ENCODE peak calls at places on chromosomes 2 and 18, in five cellular contexts. One of them, this sample, is unnamed.

GRCh38 chr18:13725566-13726227 is 661 bp downstream of the FAM210A start:
- DNase-seq in IMR-90: peak; percentile 2
- DNase-seq in A549: no peak
- DNase-seq in K562: no peak
- DNase-seq in H1: no peak
- DNase-seq in this sample: peak; percentile 16

GRCh38 chr2:41535575-41535974 is 512.2 kb upstream of the PKDCC start:
- DNase-seq in IMR-90: no peak
- DNase-seq in A549: no peak
- DNase-seq in K562: no peak
- DNase-seq in H1: no peak
- DNase-seq in this sample: no peak

GRCh38 chr2:223306371-223306770 is 254.4 kb downstream of the KCNE4 start:
- DNase-seq in IMR-90: peak; percentile 49
- DNase-seq in A549: no peak
- DNase-seq in K562: no peak
- DNase-seq in H1: peak; percentile 51
- DNase-seq in this sample: peak; percentile 9

GRCh38 chr2:29260151-29260772 is 145.0 kb downstream of the CLIP4 start:
- DNase-seq in IMR-90: peak; percentile 33
- DNase-seq in A549: no peak
- DNase-seq in K562: no peak
- DNase-seq in H1: no peak
- DNase-seq in this sample: no peak

GRCh38 chr2:129877795-129878775 is 101.4 kb upstream of the RAB6C start:
- DNase-seq in IMR-90: peak; percentile 51
- DNase-seq in A549: peak; percentile 28
- DNase-seq in K562: no peak
- DNase-seq in H1: peak; percentile 59
- DNase-seq in this sample: no peak

GRCh38 chr2:219289537-219290361 is 10.6 kb downstream of the DNAJB2 start:
- DNase-seq in IMR-90: peak; percentile 95
- DNase-seq in A549: no peak
- DNase-seq in K562: no peak
- DNase-seq in H1: no peak
- DNase-seq in this sample: no peak

GRCh38 chr2:204860249-204860648 is 315.0 kb downstream of the PARD3B start:
- DNase-seq in IMR-90: no peak
- DNase-seq in A549: no peak
- DNase-seq in K562: no peak
- DNase-seq in H1: no peak
- DNase-seq in this sample: no peak

GRCh38 chr2:101893676-101894381 is 97.9 kb upstream of the IL1R2 start:
- DNase-seq in IMR-90: no peak
- DNase-seq in A549: no peak
- DNase-seq in K562: no peak
- DNase-seq in H1: peak; percentile 82
- DNase-seq in this sample: no peak

GRCh38 chr18:9951022-9951859 is 37.4 kb downstream of the VAPA start:
- DNase-seq in IMR-90: peak; percentile 79
- DNase-seq in A549: peak; percentile 25
- DNase-seq in K562: peak; percentile 56
- DNase-seq in H1: no peak
- DNase-seq in this sample: peak; percentile 59

GRCh38 chr2:72936669-72937355 is 19.5 kb downstream of the EMX1 start:
- DNase-seq in IMR-90: no peak
- DNase-seq in A549: no peak
- DNase-seq in K562: no peak
- DNase-seq in H1: no peak
- DNase-seq in this sample: no peak

GRCh38 chr2:176626796-176627195 is 357.6 kb downstream of the MTX2 start:
- DNase-seq in IMR-90: no peak
- DNase-seq in A549: no peak
- DNase-seq in K562: no peak
- DNase-seq in H1: no peak
- DNase-seq in this sample: no peak

GRCh38 chr2:124867247-124867646 is 842.2 kb downstream of the CNTNAP5 start:
- DNase-seq in IMR-90: no peak
- DNase-seq in A549: no peak
- DNase-seq in K562: no peak
- DNase-seq in H1: no peak
- DNase-seq in this sample: no peak

GRCh38 chr2:202109737-202110184 is 36.7 kb downstream of the KIAA2012 start:
- DNase-seq in IMR-90: peak; percentile 61
- DNase-seq in A549: no peak
- DNase-seq in K562: no peak
- DNase-seq in H1: no peak
- DNase-seq in this sample: no peak

GRCh38 chr2:146238254-146238961 is 1606.4 kb upstream of the ACVR2A start:
- DNase-seq in IMR-90: no peak
- DNase-seq in A549: no peak
- DNase-seq in K562: no peak
- DNase-seq in H1: no peak
- DNase-seq in this sample: no peak

GRCh38 chr18:57337890-57338289 is 14.5 kb upstream of the ST8SIA3 start:
- DNase-seq in IMR-90: no peak
- DNase-seq in A549: no peak
- DNase-seq in K562: no peak
- DNase-seq in H1: no peak
- DNase-seq in this sample: no peak

GRCh38 chr18:77249583-77250500 is at the start of gene GALR1:
- DNase-seq in IMR-90: no peak
- DNase-seq in A549: no peak
- DNase-seq in K562: no peak
- DNase-seq in H1: peak; percentile 66
- DNase-seq in this sample: no peak

GRCh38 chr2:31170071-31170698 is 31.9 kb upstream of the GALNT14 start:
- DNase-seq in IMR-90: peak; percentile 60
- DNase-seq in A549: peak; percentile 84
- DNase-seq in K562: peak; percentile 74
- DNase-seq in H1: peak; percentile 72
- DNase-seq in this sample: peak; percentile 52

GRCh38 chr2:4516362-4516761 is 813.0 kb downstream of the DCDC2C start:
- DNase-seq in IMR-90: no peak
- DNase-seq in A549: no peak
- DNase-seq in K562: no peak
- DNase-seq in H1: no peak
- DNase-seq in this sample: no peak

GRCh38 chr18:47448956-47449355 is 197.5 kb upstream of the SKOR2 start:
- DNase-seq in IMR-90: no peak
- DNase-seq in A549: no peak
- DNase-seq in K562: no peak
- DNase-seq in H1: no peak
- DNase-seq in this sample: no peak

GRCh38 chr2:119671011-119671410 is 8.0 kb upstream of the TMEM177 start:
- DNase-seq in IMR-90: no peak
- DNase-seq in A549: no peak
- DNase-seq in K562: no peak
- DNase-seq in H1: no peak
- DNase-seq in this sample: no peak

GRCh38 chr2:119672161-119672862 is 6.7 kb upstream of the TMEM177 start:
- DNase-seq in IMR-90: no peak
- DNase-seq in A549: no peak
- DNase-seq in K562: no peak
- DNase-seq in H1: no peak
- DNase-seq in this sample: no peak

GRCh38 chr2:119678021-119678656 is 862 bp upstream of the TMEM177 start:
- DNase-seq in IMR-90: no peak
- DNase-seq in A549: no peak
- DNase-seq in K562: no peak
- DNase-seq in H1: no peak
- DNase-seq in this sample: peak; percentile 70

GRCh38 chr2:119673796-119674195 is 5.2 kb upstream of the TMEM177 start:
- DNase-seq in IMR-90: no peak
- DNase-seq in A549: no peak
- DNase-seq in K562: no peak
- DNase-seq in H1: no peak
- DNase-seq in this sample: no peak

GRCh38 chr2:119674711-119675500 is 4.1 kb upstream of the TMEM177 start:
- DNase-seq in IMR-90: no peak
- DNase-seq in A549: no peak
- DNase-seq in K562: no peak
- DNase-seq in H1: no peak
- DNase-seq in this sample: no peak
- TF ChIP-seq CTCF in IMR-90: no peak
- TF ChIP-seq CTCF in A549: no peak
- TF ChIP-seq CTCF in K562: no peak
- TF ChIP-seq CTCF in H1: peak; percentile 10
- TF ChIP-seq CTCF in this sample: peak; percentile 33

GRCh38 chr2:36373149-36373880 is 17.7 kb downstream of the CRIM1 start:
- DNase-seq in IMR-90: peak; percentile 70
- DNase-seq in A549: no peak
- DNase-seq in K562: no peak
- DNase-seq in H1: no peak
- DNase-seq in this sample: no peak
- TF ChIP-seq MAFK in IMR-90: no peak
- TF ChIP-seq MAFK in A549: no peak
- TF ChIP-seq MAFK in K562: no peak
- TF ChIP-seq MAFK in H1: no peak
- TF ChIP-seq MAFK in this sample: no peak

GRCh38 chr2:233447506-233448219 is 93.4 kb downstream of the DGKD start:
- DNase-seq in IMR-90: no peak
- DNase-seq in A549: no peak
- DNase-seq in K562: no peak
- DNase-seq in H1: no peak
- DNase-seq in this sample: no peak

GRCh38 chr2:233448220-233448559 is 93.9 kb downstream of the DGKD start:
- DNase-seq in IMR-90: no peak
- DNase-seq in A549: no peak
- DNase-seq in K562: no peak
- DNase-seq in H1: no peak
- DNase-seq in this sample: peak; percentile 27

GRCh38 chr2:233449921-233450853 is 95.9 kb downstream of the DGKD start:
- DNase-seq in IMR-90: no peak
- DNase-seq in A549: no peak
- DNase-seq in K562: no peak
- DNase-seq in H1: no peak
- DNase-seq in this sample: no peak

GRCh38 chr2:233449071-233449901 is 95.0 kb downstream of the DGKD start:
- DNase-seq in IMR-90: peak; percentile 48
- DNase-seq in A549: peak; percentile 68
- DNase-seq in K562: no peak
- DNase-seq in H1: peak; percentile 85
- DNase-seq in this sample: no peak

DNA sequence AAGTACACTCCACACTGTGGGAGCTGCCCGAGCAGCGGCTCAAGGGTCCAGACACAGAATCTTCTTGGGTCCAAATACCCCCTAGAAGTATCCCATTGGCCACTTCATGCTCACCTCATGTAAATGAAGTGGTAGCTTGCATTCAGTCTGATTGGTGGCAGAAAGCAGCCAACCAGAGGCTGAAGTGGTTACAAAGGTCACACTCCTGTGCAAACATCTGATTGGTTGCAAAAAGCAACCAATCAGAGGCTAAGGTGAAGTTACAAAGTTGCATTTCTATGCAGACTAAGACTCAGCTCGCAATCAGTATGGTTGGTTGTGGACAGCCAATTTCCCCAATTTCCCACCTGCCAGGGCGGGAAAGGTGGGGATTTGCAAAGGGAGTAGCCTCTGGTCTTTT is 94.3 kb downstream of the DGKD start:
- DNase-seq in IMR-90: no peak
- DNase-seq in A549: no peak
- DNase-seq in K562: no peak
- DNase-seq in H1: no peak
- DNase-seq in this sample: peak; percentile 26
- H3K4me3 ChIP-seq in IMR-90: no peak overlapping the region
- H3K4me3 ChIP-seq in A549: no peak overlapping the region
- H3K4me3 ChIP-seq in K562: no peak overlapping the region
- H3K4me3 ChIP-seq in H1: no peak overlapping the region
- H3K4me3 ChIP-seq in this sample: no peak overlapping the region

GRCh38 chr2:113176696-113177355 is 3.1 kb downstream of the PSD4 start:
- DNase-seq in IMR-90: no peak
- DNase-seq in A549: no peak
- DNase-seq in K562: no peak
- DNase-seq in H1: no peak
- DNase-seq in this sample: no peak

GRCh38 chr2:113178069-113178468 is 4.3 kb downstream of the PSD4 start:
- DNase-seq in IMR-90: no peak
- DNase-seq in A549: no peak
- DNase-seq in K562: no peak
- DNase-seq in H1: no peak
- DNase-seq in this sample: no peak

GRCh38 chr2:113175101-113175628 is 1.4 kb downstream of the PSD4 start:
- DNase-seq in IMR-90: no peak
- DNase-seq in A549: no peak
- DNase-seq in K562: no peak
- DNase-seq in H1: no peak
- DNase-seq in this sample: no peak

GRCh38 chr2:113174369-113174735 is 581 bp downstream of the PSD4 start:
- DNase-seq in IMR-90: no peak
- DNase-seq in A549: no peak
- DNase-seq in K562: peak; percentile 55
- DNase-seq in H1: no peak
- DNase-seq in this sample: no peak

DNA sequence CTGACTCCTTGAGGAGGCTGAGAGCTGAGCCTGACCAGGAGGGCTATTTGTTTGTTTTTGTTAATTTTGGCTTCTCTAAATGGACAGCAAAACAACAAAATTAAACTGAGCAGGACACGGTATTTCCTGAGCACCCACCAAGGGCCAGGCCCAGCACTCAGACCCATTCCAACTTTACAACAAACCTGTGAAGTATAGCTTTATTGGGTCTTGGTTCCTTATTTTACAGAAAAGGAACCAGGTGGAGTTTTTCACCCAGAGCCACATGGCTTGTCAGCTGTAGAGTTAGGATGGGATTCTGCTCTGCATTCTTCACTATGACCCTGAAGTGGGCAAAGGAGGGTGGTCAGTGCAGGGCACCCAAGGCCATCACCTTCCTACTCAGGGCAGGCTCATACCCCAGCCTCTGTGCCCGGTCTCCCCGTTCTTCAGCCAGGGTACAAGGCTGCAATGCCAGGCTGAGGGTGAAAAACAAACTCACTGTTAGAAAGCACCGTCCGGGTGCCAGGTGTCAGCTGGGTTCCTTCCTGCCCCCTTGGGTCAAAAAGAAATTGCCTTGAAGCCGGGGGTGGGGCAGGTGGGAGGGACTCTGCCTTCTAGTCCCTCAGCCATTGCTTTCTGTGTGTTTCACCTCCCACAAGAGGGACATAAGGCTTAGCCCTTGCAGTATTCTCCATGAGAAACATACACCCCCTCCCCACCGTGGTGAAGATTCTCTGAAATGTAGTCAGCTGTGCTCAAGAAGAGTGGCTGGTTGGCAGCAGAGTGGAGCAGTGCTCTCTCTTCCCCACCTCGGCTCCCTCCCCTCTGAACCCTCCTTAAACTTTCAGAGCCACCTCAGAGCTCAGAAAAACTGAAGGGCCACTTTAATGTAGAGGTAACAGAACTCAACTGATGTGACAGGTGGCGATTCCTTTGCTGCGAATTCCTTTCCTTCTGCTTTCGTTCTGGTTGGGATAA is 2.2 kb downstream of the PSD4 start:
- DNase-seq in IMR-90: no peak
- DNase-seq in A549: no peak
- DNase-seq in K562: no peak
- DNase-seq in H1: no peak
- DNase-seq in this sample: no peak
- TF ChIP-seq CTCF in IMR-90: no peak
- TF ChIP-seq CTCF in A549: no peak
- TF ChIP-seq CTCF in K562: no peak
- TF ChIP-seq CTCF in H1: no peak
- TF ChIP-seq CTCF in this sample: no peak

GRCh38 chr2:188477564-188478086 is 186.0 kb downstream of the GULP1 start:
- DNase-seq in IMR-90: no peak
- DNase-seq in A549: no peak
- DNase-seq in K562: no peak
- DNase-seq in H1: no peak
- DNase-seq in this sample: no peak
- TF ChIP-seq MAFK in IMR-90: peak; percentile 60
- TF ChIP-seq MAFK in A549: peak; percentile 32
- TF ChIP-seq MAFK in K562: no peak
- TF ChIP-seq MAFK in H1: no peak
- TF ChIP-seq MAFK in this sample: peak; percentile 64